ENCODE peak calls at places on chromosomes 12 and 14, in four cellular contexts. One of them, this sample, is unnamed.

GRCh38 chr14:62308316-62308715 is 546.1 kb downstream of the SNAPC1 start:
- DNase-seq in fibroblast of lung: no peak
- DNase-seq in activated T-cell treated with anti-CD3 and anti-CD28 coated beads for 48 hours: no peak
- DNase-seq in NCI-H2081: no peak
- DNase-seq in this sample: no peak

GRCh38 chr12:45671254-45671653 is 58.3 kb upstream of the ARID2 start:
- DNase-seq in fibroblast of lung: peak; percentile 78
- DNase-seq in activated T-cell treated with anti-CD3 and anti-CD28 coated beads for 48 hours: no peak
- DNase-seq in NCI-H2081: no peak
- DNase-seq in this sample: peak; percentile 80

GRCh38 chr14:89320381-89321000 is 96.5 kb downstream of the FOXN3 start:
- DNase-seq in fibroblast of lung: no peak
- DNase-seq in activated T-cell treated with anti-CD3 and anti-CD28 coated beads for 48 hours: no peak
- DNase-seq in NCI-H2081: no peak
- DNase-seq in this sample: no peak

GRCh38 chr12:89373772-89374572 is 21.7 kb upstream of the DUSP6 start:
- DNase-seq in fibroblast of lung: peak; percentile 73
- DNase-seq in activated T-cell treated with anti-CD3 and anti-CD28 coated beads for 48 hours: no peak
- DNase-seq in NCI-H2081: no peak
- DNase-seq in this sample: peak; percentile 87

GRCh38 chr12:120235369-120236123 is 30.0 kb downstream of the PXN start:
- DNase-seq in fibroblast of lung: no peak
- DNase-seq in activated T-cell treated with anti-CD3 and anti-CD28 coated beads for 48 hours: no peak
- DNase-seq in NCI-H2081: no peak
- DNase-seq in this sample: peak; percentile 30

GRCh38 chr12:102522768-102523167 is 42.4 kb upstream of the IGF1 start:
- DNase-seq in fibroblast of lung: no peak
- DNase-seq in activated T-cell treated with anti-CD3 and anti-CD28 coated beads for 48 hours: no peak
- DNase-seq in NCI-H2081: no peak
- DNase-seq in this sample: no peak

GRCh38 chr12:1929985-1930815 is 11.7 kb upstream of the CACNA2D4 start:
- DNase-seq in fibroblast of lung: no peak
- DNase-seq in activated T-cell treated with anti-CD3 and anti-CD28 coated beads for 48 hours: no peak
- DNase-seq in NCI-H2081: no peak
- DNase-seq in this sample: no peak

GRCh38 chr12:12327802-12328201 is 22.2 kb downstream of the MANSC1 start:
- DNase-seq in fibroblast of lung: peak; percentile 79
- DNase-seq in activated T-cell treated with anti-CD3 and anti-CD28 coated beads for 48 hours: no peak
- DNase-seq in NCI-H2081: peak; percentile 66
- DNase-seq in this sample: peak; percentile 60

GRCh38 chr12:6927999-6928702 is 392 bp downstream of the ATN1 start:
- DNase-seq in fibroblast of lung: no peak
- DNase-seq in activated T-cell treated with anti-CD3 and anti-CD28 coated beads for 48 hours: no peak
- DNase-seq in NCI-H2081: no peak
- DNase-seq in this sample: no peak

GRCh38 chr14:60212503-60213371 is 36.3 kb upstream of the PPM1A start:
- DNase-seq in fibroblast of lung: no peak
- DNase-seq in activated T-cell treated with anti-CD3 and anti-CD28 coated beads for 48 hours: no peak
- DNase-seq in NCI-H2081: no peak
- DNase-seq in this sample: no peak

GRCh38 chr12:49552425-49552824 is 13.6 kb downstream of the KCNH3 start:
- DNase-seq in fibroblast of lung: no peak
- DNase-seq in activated T-cell treated with anti-CD3 and anti-CD28 coated beads for 48 hours: no peak
- DNase-seq in NCI-H2081: no peak
- DNase-seq in this sample: no peak

GRCh38 chr14:70947739-70948138 is 40.5 kb downstream of the PCNX1 start:
- DNase-seq in fibroblast of lung: no peak
- DNase-seq in activated T-cell treated with anti-CD3 and anti-CD28 coated beads for 48 hours: no peak
- DNase-seq in NCI-H2081: no peak
- DNase-seq in this sample: no peak

This sample was measured in HCEC 1CT.